ENCODE peak calls at places on chromosomes 4 and X, in five cellular contexts. P, W, B, M and C are unnamed samples. For H3K4me1 and H3K9me3, the result is how much of the 10 kb centered on the place peaks cover.

GRCh38 chr4:123102897-123103489 is 180.6 kb upstream of the NUDT6 start:
- DNase-seq in P (peak), W (peak), B (no peak), M (peak), C (peak)

GRCh38 chr4:140858897-140859296 is 102.7 kb upstream of the TBC1D9 start:
- DNase-seq in P (no peak), W (no peak), B (no peak), M (no peak), C (no peak)

GRCh38 chrX:54288989-54289388 is 68.9 kb downstream of the WNK3 start:
- DNase-seq in P (no peak), W (no peak), B (no peak), M (no peak), C (no peak)

GRCh38 chrX:1537031-1537715 is at the start of gene P2RY8:
- DNase-seq in P (no peak), W (no peak), B (peak), M (peak), C (peak)

GRCh38 chrX:55135171-55135570 is 46.4 kb downstream of the PAGE2 start:
- DNase-seq in P (peak), W (peak), B (peak), M (peak), C (peak)

GRCh38 chrX:125622899-125623298 is 303.2 kb downstream of the TEX13C start:
- DNase-seq in P (no peak), W (no peak), B (no peak), M (no peak), C (no peak)

GRCh38 chr4:72314869-72315268 is 254.2 kb downstream of the ADAMTS3 start:
- DNase-seq in P (peak), W (peak), B (no peak), M (no peak), C (peak)

GRCh38 chr4:113080050-113080449 is 30.6 kb downstream of the ANK2 start:
- DNase-seq in P (no peak), W (no peak), B (no peak), M (no peak), C (peak)

GRCh38 chr4:105878668-105879067 is 16.6 kb upstream of the NPNT start:
- DNase-seq in P (no peak), W (no peak), B (no peak), M (no peak), C (no peak)

GRCh38 chr4:113684534-113685091 is 76.9 kb downstream of the CAMK2D start:
- DNase-seq in P (peak), W (peak), B (peak), M (no peak), C (peak)

GRCh38 chrX:153794897-153795816 is 689 bp downstream of the SSR4 start:
- DNase-seq in P (no peak), W (no peak), B (no peak), M (peak), C (peak)

GRCh38 chrX:106716463-106716862 is 10.0 kb upstream of the RNF128 start:
- DNase-seq in P (no peak), W (no peak), B (no peak), M (no peak), C (no peak)

GRCh38 chr4:53307210-53307609 is 58.7 kb downstream of the SCFD2 start:
- DNase-seq in P (no peak), W (no peak), B (no peak), M (no peak), C (peak)

GRCh38 chr4:53307819-53308773 is 57.8 kb downstream of the SCFD2 start:
- DNase-seq in P (no peak), W (peak), B (no peak), M (no peak), C (peak)

GRCh38 chr4:53309321-53310020 is 56.4 kb downstream of the SCFD2 start:
- DNase-seq in P (no peak), W (no peak), B (no peak), M (no peak), C (peak)

DNA sequence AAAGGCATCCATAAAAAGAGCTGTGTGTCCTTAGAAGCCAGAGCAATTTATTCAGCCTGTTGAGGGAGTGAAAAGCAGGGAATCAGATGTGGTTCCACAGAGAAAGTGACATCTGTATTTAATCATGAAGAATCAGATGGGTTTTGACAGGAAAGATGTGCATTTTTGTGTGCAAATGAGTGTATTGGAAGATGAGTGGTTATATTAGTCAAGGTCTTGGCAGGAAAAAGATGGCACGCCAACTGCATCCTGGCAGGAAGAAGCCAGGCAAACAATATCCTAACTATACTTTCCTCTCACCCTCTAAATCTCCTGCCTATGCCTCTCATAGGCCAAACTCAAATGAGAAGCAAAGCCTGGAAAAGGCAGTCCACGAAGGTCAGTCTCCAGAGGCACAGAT is 59.1 kb downstream of the SCFD2 start:
- DNase-seq in P (no peak), W (peak), B (no peak), M (no peak), C (peak)
- H3K4me1 ChIP-seq in P (under half), W (under half), B (under half), M (under half), C (half or more)

DNA sequence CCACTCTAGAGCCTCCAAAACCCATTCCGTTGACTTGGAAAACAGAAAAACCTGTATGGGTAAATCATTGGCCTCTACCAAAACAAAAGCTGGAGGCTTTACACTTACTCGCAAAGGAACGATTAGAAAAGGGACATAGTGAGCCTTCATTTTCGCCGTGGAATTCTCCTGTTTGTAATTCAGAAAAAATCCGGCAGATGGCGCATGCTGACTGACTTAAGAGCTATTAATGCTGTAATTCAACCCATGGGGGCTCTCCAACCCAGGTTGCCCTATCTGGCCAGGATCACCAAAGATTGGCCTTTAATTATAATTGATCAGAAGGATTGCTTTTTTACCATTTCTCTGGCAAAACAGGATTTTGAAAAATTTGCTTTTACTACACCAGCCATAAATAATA is 60.8 kb downstream of the ZNF732 start:
- DNase-seq in P (peak), W (peak), B (peak), M (peak), C (peak)
- H3K9me3 ChIP-seq in P (under half), W (under half), B (under half), M (under half), C (under half)

DNA sequence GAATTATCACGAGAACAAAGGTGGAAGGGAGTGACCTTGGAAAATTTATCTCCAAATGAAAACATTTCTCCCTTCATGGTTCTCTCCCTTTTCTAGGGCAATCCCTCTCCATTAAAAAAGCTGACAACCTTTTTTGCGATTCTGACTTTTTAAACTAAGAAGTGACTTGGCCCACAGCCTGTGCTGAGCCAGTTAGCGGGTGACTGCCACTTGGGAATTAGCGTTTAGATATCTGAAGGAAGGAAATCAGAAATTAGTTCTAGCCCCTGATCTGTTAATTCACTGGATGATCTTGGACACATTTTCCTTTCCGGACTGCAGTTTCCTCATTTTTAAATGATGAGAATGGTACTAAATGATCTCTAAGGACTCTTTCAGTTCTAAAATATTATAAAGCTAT is 245.0 kb downstream of the FBXO8 start:
- DNase-seq in P (peak), W (no peak), B (no peak), M (no peak), C (peak)
- H3K27ac ChIP-seq in P (no peak), W (no peak), B (no peak), M (no peak), C (no peak)

GRCh38 chr4:15665738-15666365 is 10.7 kb upstream of the FBXL5 start:
- DNase-seq in P (no peak), W (no peak), B (peak), M (no peak), C (peak)
- H3K4me1 ChIP-seq in P (under half), W (under half), B (under half), M (under half), C (under half)

GRCh38 chrX:40213092-40213491 is 115.3 kb upstream of the BCOR start:
- DNase-seq in P (no peak), W (no peak), B (no peak), M (no peak), C (no peak)
- H3K9me3 ChIP-seq in P (under half), W (under half), B (under half), M (under half), C (under half)